ENCODE peak calls at places on chromosome 16, in four cellular contexts. O is SK-N-SH, R is GM12878, I is HepG2. B is an unnamed sample.

GRCh38 chr16:27700596-27700995 is 150.7 kb downstream of the KATNIP start:
- DNase-seq in I (no peak), O (no peak), R (no peak), B (no peak)

GRCh38 chr16:84471966-84472365 is 32.5 kb downstream of the MEAK7 start:
- DNase-seq in R (no peak), O (no peak), I (no peak), B (no peak)

GRCh38 chr16:89721644-89722391 is 481 bp downstream of the ZNF276 start:
- DNase-seq in I (no peak), R (no peak), O (peak; percentile 75), B (no peak)

GRCh38 chr16:88982286-88983084 is 5.5 kb upstream of the CBFA2T3 start:
- DNase-seq in O (no peak), I (no peak), R (no peak), B (peak; percentile 82)

GRCh38 chr16:54006693-54007092 is 279.9 kb downstream of the IRX3 start:
- DNase-seq in O (no peak), I (no peak), R (no peak), B (no peak)

GRCh38 chr16:20747030-20747816 is 5.6 kb upstream of the THUMPD1 start:
- DNase-seq in R (no peak), I (peak; percentile 52), O (no peak), B (peak; percentile 93)

GRCh38 chr16:81035975-81036750 is 521 bp downstream of the ATMIN start:
- DNase-seq in O (peak; percentile 80), R (no peak), I (peak; percentile 11), B (peak; percentile 50)

GRCh38 chr16:74320707-74321106 is 24.1 kb downstream of the PSMD7 start:
- DNase-seq in I (no peak), R (no peak), O (no peak), B (no peak)

GRCh38 chr16:82646504-82646903 is 19.7 kb downstream of the CDH13 start:
- DNase-seq in O (no peak), R (no peak), I (no peak), B (no peak)

GRCh38 chr16:58614212-58614611 is 15.4 kb downstream of the CNOT1 start:
- DNase-seq in I (no peak), O (no peak), R (no peak), B (no peak)

GRCh38 chr16:53429221-53429943 is 4.9 kb upstream of the RBL2 start:
- DNase-seq in I (no peak), R (no peak), O (peak; percentile 48), B (no peak)

GRCh38 chr16:21184834-21185233 is 26.4 kb downstream of the LDAF1 start:
- DNase-seq in R (no peak), I (no peak), O (no peak), B (no peak)

GRCh38 chr16:57616871-57617270 is 11.6 kb upstream of the ADGRG1 start:
- DNase-seq in R (no peak), I (no peak), O (peak; percentile 17), B (peak; percentile 35)

GRCh38 chr16:4433914-4434787 is 8.5 kb downstream of the DNAJA3 start:
- DNase-seq in O (no peak), R (no peak), I (no peak), B (peak; percentile 71)

GRCh38 chr16:23131036-23131435 is 18.2 kb downstream of the USP31 start:
- DNase-seq in O (no peak), I (no peak), R (no peak), B (no peak)

GRCh38 chr16:23134274-23134673 is 15.0 kb downstream of the USP31 start:
- DNase-seq in R (no peak), O (peak; percentile 52), I (peak; percentile 75), B (no peak)

GRCh38 chr16:23131841-23132576 is 17.2 kb downstream of the USP31 start:
- DNase-seq in I (no peak), R (no peak), O (no peak), B (no peak)

GRCh38 chr16:23131436-23131835 is 17.8 kb downstream of the USP31 start:
- DNase-seq in R (no peak), O (no peak), I (no peak), B (no peak)

DNA sequence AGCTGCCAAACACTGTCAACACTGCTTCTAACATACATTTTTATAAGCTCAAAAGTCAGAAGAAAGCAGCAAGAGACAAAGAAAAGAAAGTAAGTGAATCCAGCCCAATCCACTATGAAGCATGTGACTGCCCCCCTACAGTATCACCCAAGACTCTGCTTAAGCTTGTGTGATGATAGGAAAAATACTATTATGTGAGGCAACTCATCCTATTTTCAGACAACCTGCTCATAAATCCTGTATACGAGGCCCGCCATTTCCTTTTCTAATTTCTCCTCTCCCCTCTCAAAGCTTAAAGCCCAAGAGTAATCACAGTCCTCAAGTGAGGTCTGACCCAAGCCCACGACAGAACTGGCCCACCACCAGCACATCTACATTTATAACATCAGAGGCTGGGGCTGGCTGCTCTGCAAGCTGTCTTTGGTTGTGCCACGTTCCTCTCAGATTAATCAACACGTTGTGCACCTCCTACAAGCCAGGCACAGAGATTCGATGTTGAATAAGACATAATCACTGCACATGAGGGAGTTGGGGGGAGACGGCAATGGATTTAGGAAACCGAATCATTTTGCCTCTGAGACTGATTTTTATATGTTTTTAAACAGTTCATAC is 16.2 kb downstream of the USP31 start:
- DNase-seq in I (no peak), O (no peak), R (no peak), B (no peak)
- H3K27ac ChIP-seq in I (no peak overlapping the region), O (no peak overlapping the region), R (no peak overlapping the region), B (no peak overlapping the region)

GRCh38 chr16:66509576-66509975 is 40.3 kb downstream of the TK2 start:
- DNase-seq in O (no peak), R (no peak), I (no peak), B (no peak)

GRCh38 chr16:66512589-66513404 is 37.1 kb downstream of the TK2 start:
- DNase-seq in R (no peak), I (peak; percentile 93), O (no peak), B (no peak)

GRCh38 chr16:66510711-66511614 is 39.0 kb downstream of the TK2 start:
- DNase-seq in O (no peak), I (no peak), R (no peak), B (no peak)

GRCh38 chr16:66510298-66510697 is 39.6 kb downstream of the TK2 start:
- DNase-seq in I (no peak), R (no peak), O (no peak), B (no peak)

GRCh38 chr16:66511615-66512500 is 38.1 kb downstream of the TK2 start:
- DNase-seq in O (no peak), R (no peak), I (no peak), B (peak; percentile 43)
- TF ChIP-seq NFIC in O (peak; percentile 91), R (no peak), I (no peak), B (peak; percentile 53)

DNA sequence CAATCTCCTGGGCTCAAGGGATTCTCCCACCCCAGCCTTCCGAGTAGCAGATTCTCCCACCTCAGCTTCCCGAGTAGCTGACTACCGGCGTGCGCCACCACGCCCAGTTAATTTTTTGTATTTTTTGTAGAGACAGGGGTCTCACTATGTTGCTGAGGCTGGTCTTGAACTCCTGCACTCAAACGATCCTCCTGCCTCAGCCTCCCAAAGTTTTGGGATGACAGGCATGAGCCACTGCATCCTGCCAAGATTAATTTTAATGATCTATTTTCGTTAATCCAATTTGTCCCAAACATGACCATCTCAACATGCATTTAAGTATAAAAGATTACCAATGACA is 1.2 kb downstream of the ZC3H7A start:
- DNase-seq in I (no peak), R (no peak), O (no peak), B (no peak)
- H3K27ac ChIP-seq in I (peak overlapping the region; percentile 85), R (peak overlapping the region; percentile 84), O (peak overlapping the region; percentile 95), B (peak overlapping the region; percentile 94)

GRCh38 chr16:708019-708418 is 2.4 kb upstream of the FBXL16 start:
- DNase-seq in R (no peak), O (no peak), I (no peak), B (no peak)
- TF ChIP-seq NFIC in R (no peak), O (no peak), I (no peak), B (no peak)

GRCh38 chr16:68529931-68530667 is 9.0 kb upstream of the ZFP90 start:
- DNase-seq in R (peak; percentile 62), O (peak; percentile 99), I (peak; percentile 82), B (peak; percentile 80)
- H3K27ac ChIP-seq in R (peak overlapping the region; percentile 8), O (peak overlapping the region; percentile 35), I (no peak overlapping the region), B (no peak overlapping the region)